ENCODE peak calls at places on chromosome 4, in eight cellular contexts. Z is hypothalamus; I is stomach; F is hippocampal formation; N is activated naive CD4-positive, alpha-beta T cell treated with anti-CD3 and anti-CD28 coated beads, Interleukin-2, amount 50 U/mL, for 16 hours; U is stimulated activated CD4-positive, alpha-beta T cell treated with anti-CD3 and anti-CD28 coated beads, Interleukin-2, amount 100 ng/mL, for 48 hours; E is activated B cell treated with CpG ODN at 0.5 μM for 24 hours; M is posterior vena cava. K is an unnamed sample.

GRCh38 chr4:113960684-113961321 is 18.6 kb downstream of the ARSJ start:
- DNase-seq in Z (no peak), I (no peak), F (no peak), N (no peak), U (no peak), E (no peak), M (no peak), K (no peak)

GRCh38 chr4:151204925-151205524 is 71.9 kb upstream of the PRSS48 start:
- DNase-seq in Z (no peak), I (no peak), F (no peak), N (no peak), U (no peak), E (no peak), M (no peak), K (peak)

GRCh38 chr4:104494822-104495559 is at the start of gene CXXC4:
- DNase-seq in Z (peak), I (peak), F (peak), N (no peak), U (no peak), E (no peak), M (peak), K (peak)

GRCh38 chr4:107718351-107718965 is 1.6 kb downstream of the PAPSS1 start:
- DNase-seq in Z (no peak), I (no peak), F (no peak), N (no peak), U (no peak), E (no peak), M (no peak), K (no peak)

GRCh38 chr4:119748853-119749252 is 120.2 kb upstream of the PDE5A start:
- DNase-seq in Z (no peak), I (no peak), F (no peak), N (no peak), U (no peak), E (no peak), M (no peak), K (no peak)

GRCh38 chr4:162485486-162485885 is 321.7 kb upstream of the FSTL5 start:
- DNase-seq in Z (no peak), I (no peak), F (no peak), N (no peak), U (no peak), E (no peak), M (no peak), K (no peak)

GRCh38 chr4:185881427-185881826 is 69.4 kb upstream of the SORBS2 start:
- DNase-seq in Z (no peak), I (no peak), F (no peak), N (no peak), U (no peak), E (no peak), M (no peak), K (no peak)

GRCh38 chr4:172369471-172369959 is 556.3 kb downstream of the GALNTL6 start:
- DNase-seq in Z (no peak), I (no peak), F (no peak), N (no peak), U (no peak), E (no peak), M (no peak), K (no peak)

GRCh38 chr4:116180056-116180690 is 905.2 kb downstream of the TRAM1L1 start:
- DNase-seq in Z (no peak), I (no peak), F (no peak), N (no peak), U (no peak), E (no peak), M (no peak), K (peak)

GRCh38 chr4:189802884-189803283 is 137.8 kb upstream of the FRG1 start:
- DNase-seq in Z (no peak), I (no peak), F (no peak), N (no peak), U (no peak), E (no peak), M (no peak), K (no peak)

GRCh38 chr4:13665711-13666660 is 38.5 kb upstream of the BOD1L1 start:
- DNase-seq in Z (no peak), I (no peak), F (no peak), N (no peak), U (no peak), E (no peak), M (no peak), K (no peak)

GRCh38 chr4:147250062-147250461 is 230.8 kb upstream of the EDNRA start:
- DNase-seq in Z (no peak), I (no peak), F (no peak), N (no peak), U (no peak), E (no peak), M (no peak), K (no peak)